ENCODE peak calls at places on chromosomes 7 and 10, in five cellular contexts. One of them, this sample, is unnamed.

GRCh38 chr10:32332299-32332750 is 14.6 kb downstream of the EPC1 start:
- DNase-seq in colonic mucosa: no peak
- DNase-seq in AG04450: no peak
- DNase-seq in fibroblast of the aortic adventitia: no peak
- DNase-seq in foreskin fibroblast: peak; percentile 52
- DNase-seq in this sample: no peak

GRCh38 chr10:110426294-110427153 is 71.2 kb upstream of the DUSP5 start:
- DNase-seq in foreskin fibroblast: peak; percentile 80
- DNase-seq in fibroblast of the aortic adventitia: peak; percentile 89
- DNase-seq in AG04450: peak; percentile 69
- DNase-seq in colonic mucosa: no peak
- DNase-seq in this sample: peak; percentile 97

GRCh38 chr7:84484502-84485079 is 290.0 kb upstream of the SEMA3A start:
- DNase-seq in fibroblast of the aortic adventitia: no peak
- DNase-seq in AG04450: no peak
- DNase-seq in foreskin fibroblast: peak; percentile 11
- DNase-seq in colonic mucosa: no peak
- DNase-seq in this sample: no peak

GRCh38 chr10:87740232-87740631 is 77.8 kb downstream of the ATAD1 start:
- DNase-seq in foreskin fibroblast: peak; percentile 76
- DNase-seq in colonic mucosa: no peak
- DNase-seq in fibroblast of the aortic adventitia: peak; percentile 87
- DNase-seq in AG04450: no peak
- DNase-seq in this sample: no peak

GRCh38 chr10:86259901-86260562 is 106.6 kb downstream of the GRID1 start:
- DNase-seq in colonic mucosa: no peak
- DNase-seq in fibroblast of the aortic adventitia: no peak
- DNase-seq in AG04450: no peak
- DNase-seq in foreskin fibroblast: no peak
- DNase-seq in this sample: no peak

GRCh38 chr7:148856891-148857290 is 27.2 kb downstream of the EZH2 start:
- DNase-seq in fibroblast of the aortic adventitia: peak; percentile 15
- DNase-seq in colonic mucosa: no peak
- DNase-seq in AG04450: no peak
- DNase-seq in foreskin fibroblast: no peak
- DNase-seq in this sample: peak; percentile 40

GRCh38 chr7:54680377-54681005 is 78.5 kb downstream of the SEC61G start:
- DNase-seq in fibroblast of the aortic adventitia: no peak
- DNase-seq in AG04450: no peak
- DNase-seq in colonic mucosa: no peak
- DNase-seq in foreskin fibroblast: no peak
- DNase-seq in this sample: no peak

GRCh38 chr7:33054261-33054964 is 8.2 kb downstream of the NT5C3A start:
- DNase-seq in fibroblast of the aortic adventitia: no peak
- DNase-seq in colonic mucosa: no peak
- DNase-seq in foreskin fibroblast: no peak
- DNase-seq in AG04450: no peak
- DNase-seq in this sample: no peak

GRCh38 chr10:111545806-111546205 is 469.0 kb downstream of the ADRA2A start:
- DNase-seq in AG04450: no peak
- DNase-seq in colonic mucosa: no peak
- DNase-seq in foreskin fibroblast: no peak
- DNase-seq in fibroblast of the aortic adventitia: no peak
- DNase-seq in this sample: no peak

GRCh38 chr10:118471863-118472262 is 123.6 kb downstream of the PRLHR start:
- DNase-seq in foreskin fibroblast: peak; percentile 95
- DNase-seq in fibroblast of the aortic adventitia: peak; percentile 47
- DNase-seq in colonic mucosa: no peak
- DNase-seq in AG04450: no peak
- DNase-seq in this sample: peak; percentile 50

DNA sequence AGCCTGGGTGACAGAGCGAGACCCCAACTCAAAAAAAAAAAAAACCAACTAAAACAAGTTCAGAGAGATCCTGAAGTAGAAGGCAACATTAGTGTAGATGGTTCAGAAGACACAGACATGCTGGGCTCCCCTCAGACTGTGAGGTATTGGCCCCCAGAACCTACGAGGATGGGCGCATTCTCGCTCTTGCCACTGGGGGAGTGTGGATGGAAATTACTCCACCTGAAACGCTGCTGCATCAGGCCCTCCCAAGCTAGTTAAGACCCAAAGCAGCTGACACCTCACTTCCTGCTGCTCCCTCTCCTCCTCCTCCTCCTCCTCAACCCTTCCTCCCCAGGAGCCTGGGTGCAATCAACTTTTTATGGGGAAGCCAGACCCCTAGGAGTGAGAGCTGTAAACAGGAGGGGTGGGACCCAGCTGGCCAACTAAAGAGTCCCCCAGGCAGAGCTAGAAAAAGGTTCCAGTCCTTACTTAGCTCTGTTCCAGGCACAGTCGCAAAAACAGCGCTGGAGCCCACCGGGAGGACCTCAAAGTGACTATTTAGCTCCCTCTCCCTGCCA is 7.4 kb downstream of the SH3PXD2A start:
- DNase-seq in colonic mucosa: peak; percentile 20
- DNase-seq in foreskin fibroblast: no peak
- DNase-seq in fibroblast of the aortic adventitia: no peak
- DNase-seq in AG04450: no peak
- DNase-seq in this sample: no peak
- TF ChIP-seq CTCF in colonic mucosa: no peak
- TF ChIP-seq CTCF in foreskin fibroblast: peak; percentile 9
- TF ChIP-seq CTCF in fibroblast of the aortic adventitia: peak; percentile 45
- TF ChIP-seq CTCF in AG04450: peak; percentile 47
- TF ChIP-seq CTCF in this sample: peak; percentile 45

GRCh38 chr10:75398630-75399460 is 2.7 kb downstream of the ZNF503 start:
- DNase-seq in colonic mucosa: peak; percentile 22
- DNase-seq in foreskin fibroblast: peak; percentile 63
- DNase-seq in AG04450: no peak
- DNase-seq in fibroblast of the aortic adventitia: peak; percentile 48
- DNase-seq in this sample: peak; percentile 46
- H3K4me3 ChIP-seq in colonic mucosa: peak overlapping the region; percentile 60
- H3K4me3 ChIP-seq in foreskin fibroblast: peak overlapping the region; percentile 98
- H3K4me3 ChIP-seq in AG04450: peak overlapping the region; percentile 100
- H3K4me3 ChIP-seq in fibroblast of the aortic adventitia: peak overlapping the region; percentile 99
- H3K4me3 ChIP-seq in this sample: peak overlapping the region; percentile 99

GRCh38 chr10:116271593-116272496 is 1.2 kb downstream of the GFRA1 start:
- DNase-seq in fibroblast of the aortic adventitia: no peak
- DNase-seq in colonic mucosa: no peak
- DNase-seq in foreskin fibroblast: peak; percentile 52
- DNase-seq in AG04450: no peak
- DNase-seq in this sample: no peak

GRCh38 chr10:116272497-116273221 is at the start of gene GFRA1:
- DNase-seq in fibroblast of the aortic adventitia: no peak
- DNase-seq in AG04450: no peak
- DNase-seq in foreskin fibroblast: peak; percentile 46
- DNase-seq in colonic mucosa: no peak
- DNase-seq in this sample: no peak

GRCh38 chr10:116268976-116269375 is 4.0 kb downstream of the GFRA1 start:
- DNase-seq in foreskin fibroblast: no peak
- DNase-seq in fibroblast of the aortic adventitia: no peak
- DNase-seq in colonic mucosa: no peak
- DNase-seq in AG04450: no peak
- DNase-seq in this sample: no peak

GRCh38 chr10:116269612-116270011 is 3.4 kb downstream of the GFRA1 start:
- DNase-seq in fibroblast of the aortic adventitia: no peak
- DNase-seq in colonic mucosa: no peak
- DNase-seq in foreskin fibroblast: peak; percentile 11
- DNase-seq in AG04450: no peak
- DNase-seq in this sample: no peak

GRCh38 chr10:116270691-116271592 is 2.1 kb downstream of the GFRA1 start:
- DNase-seq in foreskin fibroblast: peak; percentile 55
- DNase-seq in AG04450: no peak
- DNase-seq in colonic mucosa: peak; percentile 28
- DNase-seq in fibroblast of the aortic adventitia: no peak
- DNase-seq in this sample: no peak
- TF ChIP-seq CTCF in foreskin fibroblast: no peak
- TF ChIP-seq CTCF in AG04450: no peak
- TF ChIP-seq CTCF in colonic mucosa: no peak
- TF ChIP-seq CTCF in fibroblast of the aortic adventitia: no peak
- TF ChIP-seq CTCF in this sample: no peak

GRCh38 chr7:92830047-92830446 is 6.3 kb downstream of the CDK6 start:
- DNase-seq in AG04450: no peak
- DNase-seq in foreskin fibroblast: no peak
- DNase-seq in fibroblast of the aortic adventitia: no peak
- DNase-seq in colonic mucosa: no peak
- DNase-seq in this sample: no peak
- H3K4me3 ChIP-seq in AG04450: no peak overlapping the region
- H3K4me3 ChIP-seq in foreskin fibroblast: no peak overlapping the region
- H3K4me3 ChIP-seq in fibroblast of the aortic adventitia: no peak overlapping the region
- H3K4me3 ChIP-seq in colonic mucosa: no peak overlapping the region
- H3K4me3 ChIP-seq in this sample: no peak overlapping the region

GRCh38 chr10:49123981-49124920 is 8.9 kb upstream of the VSTM4 start:
- DNase-seq in AG04450: no peak
- DNase-seq in colonic mucosa: no peak
- DNase-seq in fibroblast of the aortic adventitia: no peak
- DNase-seq in foreskin fibroblast: no peak
- DNase-seq in this sample: no peak
- TF ChIP-seq CTCF in AG04450: no peak
- TF ChIP-seq CTCF in colonic mucosa: no peak
- TF ChIP-seq CTCF in fibroblast of the aortic adventitia: no peak
- TF ChIP-seq CTCF in foreskin fibroblast: no peak
- TF ChIP-seq CTCF in this sample: no peak